ENCODE peak calls at places on chromosomes 5 and 9, in nine cellular contexts. E is activated CD8-positive, alpha-beta memory T cell treated with anti-CD3 and anti-CD28 coated beads, Interleukin-2, amount 50 U/mL, for 48 hours; S is stimulated activated effector memory CD8-positive, alpha-beta T cell treated with anti-CD3 and anti-CD28 coated beads, Interleukin-12 subunit alpha, Interleukin-12 subunit beta, amount 100 ng/mL, for 72 hours; R is NAMALWA; A is aorta; P is DMS153; J is HuH-7.5; N is stimulated activated CD4-positive, alpha-beta T cell treated with anti-CD3 and anti-CD28 coated beads, Interleukin-15, amount 100 ng/mL, for 24 hours; T is ureter. Y is an unnamed sample.

GRCh38 chr5:1204693-1205242 is 3.4 kb downstream of the SLC6A19 start:
- DNase-seq in E (no peak), S (no peak), R (peak), A (peak), P (peak), J (peak), N (no peak), T (no peak), Y (no peak)

GRCh38 chr5:35371971-35372426 is 141.7 kb upstream of the PRLR start:
- DNase-seq in E (no peak), S (no peak), R (no peak), A (no peak), P (no peak), J (no peak), N (no peak), T (no peak), Y (no peak)

GRCh38 chr5:176446884-176447537 is 1.2 kb upstream of the FAF2 start:
- DNase-seq in E (peak), S (no peak), R (no peak), A (no peak), P (no peak), J (no peak), N (no peak), T (no peak), Y (no peak)

GRCh38 chr9:109033941-109034700 is 20.8 kb upstream of the CTNNAL1 start:
- DNase-seq in E (no peak), S (no peak), R (no peak), A (no peak), P (no peak), J (no peak), N (no peak), T (no peak), Y (no peak)

GRCh38 chr5:127634007-127634406 is 14.9 kb upstream of the CTXN3 start:
- DNase-seq in E (no peak), S (no peak), R (no peak), A (no peak), P (no peak), J (no peak), N (no peak), T (no peak), Y (no peak)

GRCh38 chr5:158022844-158023243 is 163.9 kb upstream of the CLINT1 start:
- DNase-seq in E (no peak), S (no peak), R (no peak), A (no peak), P (no peak), J (no peak), N (no peak), T (no peak), Y (no peak)

GRCh38 chr9:38011991-38012390 is 57.0 kb downstream of the SHB start:
- DNase-seq in E (no peak), S (no peak), R (no peak), A (no peak), P (no peak), J (no peak), N (no peak), T (no peak), Y (no peak)

GRCh38 chr5:76499528-76500161 is 96.6 kb downstream of the IQGAP2 start:
- DNase-seq in E (no peak), S (no peak), R (no peak), A (no peak), P (no peak), J (no peak), N (no peak), T (no peak), Y (no peak)

GRCh38 chr9:97176206-97176605 is 131.3 kb upstream of the CCDC180 start:
- DNase-seq in E (no peak), S (no peak), R (no peak), A (no peak), P (no peak), J (no peak), N (no peak), T (no peak), Y (no peak)

GRCh38 chr9:34010979-34011378 is 37.7 kb downstream of the UBAP2 start:
- DNase-seq in E (no peak), S (no peak), R (peak), A (no peak), P (no peak), J (no peak), N (no peak), T (no peak), Y (no peak)

GRCh38 chr9:419571-420156 is 205.0 kb downstream of the DOCK8 start:
- DNase-seq in E (no peak), S (no peak), R (no peak), A (no peak), P (no peak), J (no peak), N (no peak), T (no peak), Y (no peak)

GRCh38 chr5:30099634-30100033 is 1093.9 kb upstream of the CDH6 start:
- DNase-seq in E (no peak), S (no peak), R (no peak), A (no peak), P (peak), J (no peak), N (no peak), T (no peak), Y (peak)

GRCh38 chr5:63164339-63164738 is 585.7 kb downstream of the LRRC70 start:
- DNase-seq in E (no peak), S (no peak), R (no peak), A (no peak), P (no peak), J (no peak), N (no peak), T (no peak), Y (no peak)